ENCODE peak calls at places on chromosomes 16 and 17, in six cellular contexts. U is esophagus squamous epithelium, Y is AG04449, G is pancreas, N is lower leg skin, Z is PC-3. X is an unnamed sample.

GRCh38 chr16:370980-371728 is 816 bp upstream of the MRPL28 start:
- DNase-seq in U (no peak), Y (no peak), G (peak), N (no peak), Z (no peak), X (no peak)

GRCh38 chr17:47728214-47728877 is 4.7 kb upstream of the TBX21 start:
- DNase-seq in U (no peak), Y (no peak), G (no peak), N (no peak), Z (no peak), X (no peak)

GRCh38 chr17:43873091-43873490 is 26.1 kb downstream of the CD300LG start:
- DNase-seq in U (no peak), Y (no peak), G (no peak), N (no peak), Z (no peak), X (no peak)

GRCh38 chr16:30053376-30054015 is 12.1 kb upstream of the ALDOA start:
- DNase-seq in U (no peak), Y (no peak), G (no peak), N (no peak), Z (peak), X (no peak)

GRCh38 chr16:87487361-87487924 is 5.4 kb downstream of the ZCCHC14 start:
- DNase-seq in U (no peak), Y (no peak), G (peak), N (peak), Z (no peak), X (no peak)

GRCh38 chr16:3857189-3858013 is 23.1 kb downstream of the CREBBP start:
- DNase-seq in U (no peak), Y (no peak), G (no peak), N (no peak), Z (no peak), X (no peak)

GRCh38 chr16:13148836-13149235 is 247.4 kb downstream of the SHISA9 start:
- DNase-seq in U (no peak), Y (no peak), G (no peak), N (no peak), Z (no peak), X (no peak)

GRCh38 chr16:79088971-79089370 is 511.6 kb downstream of the MAF start:
- DNase-seq in U (no peak), Y (no peak), G (no peak), N (no peak), Z (peak), X (no peak)

GRCh38 chr17:82399030-82399429 is 19.1 kb upstream of the HEXD start:
- DNase-seq in U (no peak), Y (peak), G (peak), N (no peak), Z (no peak), X (no peak)

GRCh38 chr16:79993810-79994209 is 393.3 kb upstream of the MAF start:
- DNase-seq in U (no peak), Y (no peak), G (no peak), N (no peak), Z (no peak), X (no peak)

GRCh38 chr17:42183741-42184711 is 1.2 kb downstream of the HCRT start:
- DNase-seq in U (no peak), Y (no peak), G (peak), N (peak), Z (no peak), X (peak)

GRCh38 chr16:7579454-7579853 is 246.8 kb downstream of the RBFOX1 start:
- DNase-seq in U (no peak), Y (no peak), G (no peak), N (no peak), Z (no peak), X (no peak)

GRCh38 chr17:3647769-3648540 is 11.4 kb downstream of the CTNS start:
- DNase-seq in U (no peak), Y (no peak), G (peak), N (no peak), Z (peak), X (no peak)

GRCh38 chr16:77212736-77213541 is 13.7 kb downstream of the SYCE1L start:
- DNase-seq in U (no peak), Y (no peak), G (peak), N (peak), Z (peak), X (peak)

GRCh38 chr16:85611455-85612190 is 1.5 kb upstream of the GSE1 start:
- DNase-seq in U (no peak), Y (no peak), G (peak), N (peak), Z (peak), X (peak)

GRCh38 chr17:77273397-77274136 is 132.8 kb downstream of the SEC14L1 start:
- DNase-seq in U (no peak), Y (no peak), G (no peak), N (no peak), Z (peak), X (no peak)

GRCh38 chr17:55683554-55684315 is 38.9 kb downstream of the TMEM100 start:
- DNase-seq in U (no peak), Y (no peak), G (no peak), N (no peak), Z (no peak), X (no peak)

GRCh38 chr16:77558786-77559185 is 124.0 kb upstream of the ADAMTS18 start:
- DNase-seq in U (no peak), Y (no peak), G (no peak), N (no peak), Z (no peak), X (no peak)

GRCh38 chr17:5526821-5527598 is 40.6 kb downstream of the MIS12 start:
- DNase-seq in U (no peak), Y (peak), G (no peak), N (no peak), Z (peak), X (peak)

GRCh38 chr16:85859818-85860125 is 39.2 kb upstream of the IRF8 start:
- DNase-seq in U (no peak), Y (no peak), G (no peak), N (peak), Z (no peak), X (no peak)

GRCh38 chr17:62876063-62876462 is 67.9 kb upstream of the MARCHF10 start:
- DNase-seq in U (no peak), Y (no peak), G (no peak), N (no peak), Z (peak), X (no peak)

GRCh38 chr16:11283820-11284248 is 2.7 kb upstream of the PRM1 start:
- DNase-seq in U (no peak), Y (no peak), G (no peak), N (no peak), Z (no peak), X (no peak)

GRCh38 chr17:40515491-40516041 is 14.1 kb upstream of the TNS4 start:
- DNase-seq in U (no peak), Y (no peak), G (no peak), N (peak), Z (no peak), X (no peak)

GRCh38 chr16:11914210-11914758 is 1.5 kb downstream of the GSPT1 start:
- DNase-seq in U (no peak), Y (no peak), G (no peak), N (no peak), Z (no peak), X (no peak)

GRCh38 chr17:37194208-37194607 is 181.6 kb upstream of the C17orf78 start:
- DNase-seq in U (no peak), Y (no peak), G (no peak), N (no peak), Z (no peak), X (no peak)

GRCh38 chr17:10171581-10171981 is 26.8 kb downstream of the GAS7 start:
- DNase-seq in U (no peak), Y (no peak), G (no peak), N (no peak), Z (no peak), X (no peak)

DNA sequence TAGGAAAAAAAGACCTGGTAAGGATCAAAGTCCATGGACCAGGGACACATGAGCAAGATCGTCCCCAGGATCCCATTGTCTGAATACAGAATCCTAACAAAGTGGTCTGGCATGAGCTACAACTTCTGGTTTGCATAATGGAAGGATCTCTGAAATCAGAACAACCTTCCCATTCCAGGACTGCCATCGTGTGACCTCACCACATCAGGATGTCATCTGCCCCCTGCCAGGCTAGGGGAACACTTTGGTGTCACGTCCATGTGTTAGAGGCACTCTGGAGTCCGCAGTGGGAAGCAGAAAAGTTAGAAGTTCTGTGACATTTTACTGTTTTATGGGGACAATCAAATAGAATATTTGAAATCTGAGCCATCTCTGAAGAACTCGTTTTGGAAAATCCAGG is 160.7 kb downstream of the RGS9 start:
- DNase-seq in U (no peak), Y (no peak), G (no peak), N (peak), Z (no peak), X (no peak)
- TF ChIP-seq CTCF in U (no peak), Y (no peak), G (no peak), N (no peak), Z (no peak), X (no peak)

GRCh38 chr16:25135239-25135878 is 23.8 kb downstream of the LCMT1 start:
- DNase-seq in U (no peak), Y (peak), G (no peak), N (no peak), Z (peak), X (no peak)
- TF ChIP-seq CTCF in U (no peak), Y (peak), G (no peak), N (no peak), Z (peak), X (no peak)

DNA sequence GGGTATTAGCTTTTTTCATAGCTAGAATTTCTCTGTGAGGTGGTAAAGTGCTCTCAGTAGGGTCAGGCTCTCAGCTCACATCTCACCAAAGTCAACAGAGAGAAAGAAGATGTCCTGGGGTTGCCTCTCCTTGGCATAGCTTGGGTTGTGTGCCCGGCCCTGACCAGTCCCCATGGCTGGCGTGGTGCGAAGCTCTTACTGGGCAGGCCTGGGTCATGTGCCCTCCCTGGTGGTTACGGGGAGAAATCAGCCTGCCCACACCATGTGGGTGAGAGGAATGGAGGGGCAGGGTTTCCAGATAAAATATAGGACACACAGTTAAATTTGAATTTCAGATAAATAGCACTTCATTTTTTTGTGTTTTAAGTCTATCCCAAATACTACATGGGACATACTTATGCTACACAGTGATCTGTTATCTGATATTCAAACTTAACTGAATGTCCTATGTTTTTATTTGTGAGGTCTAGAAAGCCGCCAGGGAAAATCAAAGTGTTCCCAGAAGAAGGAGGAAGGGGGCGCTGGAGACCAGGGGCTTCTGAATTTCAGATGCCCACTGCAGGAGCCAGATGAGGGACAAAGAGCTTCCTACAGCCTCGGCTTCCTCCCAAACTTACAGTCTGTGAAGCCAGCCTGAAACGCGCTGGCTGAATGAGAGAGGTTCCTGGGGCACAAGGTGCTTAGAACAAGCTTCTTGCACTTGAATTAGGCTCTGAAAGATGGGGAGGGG is 45.4 kb downstream of the NKD1 start:
- DNase-seq in U (no peak), Y (no peak), G (no peak), N (no peak), Z (no peak), X (no peak)
- TF ChIP-seq CTCF in U (no peak), Y (peak), G (no peak), N (no peak), Z (no peak), X (no peak)

GRCh38 chr17:75878174-75878998 is at the start of gene TRIM47:
- DNase-seq in U (no peak), Y (no peak), G (peak), N (peak), Z (peak), X (no peak)

GRCh38 chr17:75876190-75876937 is 2.0 kb downstream of the TRIM47 start:
- DNase-seq in U (no peak), Y (no peak), G (peak), N (peak), Z (peak), X (no peak)

GRCh38 chr17:75877752-75878173 is 618 bp downstream of the TRIM47 start:
- DNase-seq in U (no peak), Y (no peak), G (peak), N (peak), Z (peak), X (peak)

GRCh38 chr17:75875940-75876189 is 2.5 kb downstream of the TRIM47 start:
- DNase-seq in U (no peak), Y (no peak), G (peak), N (no peak), Z (no peak), X (no peak)

DNA sequence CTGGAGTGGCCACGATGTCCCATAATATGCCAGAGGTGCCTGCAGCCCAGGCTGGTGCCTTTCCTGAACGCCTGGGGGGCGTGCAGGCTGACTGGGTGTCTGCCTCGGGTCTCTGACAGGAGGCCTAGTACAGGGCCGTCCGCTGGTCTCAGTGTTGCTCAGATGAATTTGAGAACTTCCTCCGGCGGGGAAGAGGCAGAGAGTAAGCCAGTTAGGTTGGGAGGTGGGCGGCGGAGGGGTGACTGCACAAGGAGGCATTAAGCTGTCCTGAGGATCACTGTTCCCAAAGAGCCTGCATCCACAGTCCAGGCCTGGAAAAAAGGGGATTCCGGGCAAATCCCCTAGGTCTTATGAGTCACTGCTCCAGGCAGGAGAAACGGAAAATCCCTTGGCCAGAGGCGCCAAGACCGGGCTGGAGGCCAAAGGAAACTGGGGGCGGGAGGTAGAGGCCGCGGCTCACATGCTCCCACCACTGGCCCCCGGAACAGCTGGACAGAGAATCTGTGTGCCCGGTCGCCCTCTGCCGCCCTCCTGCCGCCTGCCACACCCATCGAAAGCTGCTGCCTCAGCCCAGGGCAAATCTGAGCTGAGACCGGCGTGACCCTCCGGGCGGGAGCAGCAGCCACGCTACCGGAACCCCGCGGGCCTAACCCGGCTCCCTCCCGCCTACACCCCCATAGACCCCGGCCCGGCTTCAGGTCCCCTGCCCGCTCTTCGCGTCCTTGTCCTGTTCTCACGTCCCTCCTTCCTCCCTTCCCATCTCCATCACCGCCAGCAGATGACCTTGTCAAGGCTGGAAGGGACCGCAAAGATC is 1.2 kb downstream of the TRIM47 start:
- DNase-seq in U (no peak), Y (peak), G (peak), N (peak), Z (peak), X (no peak)
- TF ChIP-seq CTCF in U (no peak), Y (peak), G (no peak), N (no peak), Z (no peak), X (no peak)

X was measured in mesothelial cell of epicardium.